ENCODE peak calls at places on chromosomes 4 and X, in six cellular contexts. L is MM.1S, T is fibroblast of pulmonary artery, N is keratinocyte, M is HL-60, Q is astrocyte of the spinal cord. S is an unnamed sample.

GRCh38 chrX:25023908-25024307 is 8.1 kb upstream of the ARX start:
- DNase-seq in L (no peak), T (no peak), N (no peak), M (no peak), Q (no peak), S (no peak)

GRCh38 chr4:28973591-28974350 is 1746.4 kb upstream of the PCDH7 start:
- DNase-seq in L (no peak), T (peak; percentile 3), N (no peak), M (no peak), Q (peak; percentile 34), S (no peak)

GRCh38 chr4:184476660-184477059 is 2.3 kb upstream of the IRF2 start:
- DNase-seq in L (no peak), T (no peak), N (no peak), M (peak; percentile 16), Q (no peak), S (no peak)

GRCh38 chr4:128600410-128600809 is 209.1 kb upstream of the JADE1 start:
- DNase-seq in L (no peak), T (peak; percentile 73), N (no peak), M (no peak), Q (peak; percentile 29), S (no peak)

GRCh38 chr4:99062120-99062519 is 26.5 kb downstream of the ADH5 start:
- DNase-seq in L (no peak), T (no peak), N (no peak), M (no peak), Q (no peak), S (no peak)

GRCh38 chr4:150176559-150176958 is 98.3 kb downstream of the DCLK2 start:
- DNase-seq in L (no peak), T (peak; percentile 62), N (peak; percentile 17), M (no peak), Q (peak; percentile 42), S (no peak)

GRCh38 chr4:118388621-118389020 is 35.8 kb upstream of the PRSS12 start:
- DNase-seq in L (no peak), T (no peak), N (no peak), M (no peak), Q (no peak), S (no peak)

GRCh38 chr4:130738233-130738632 is 1642.3 kb downstream of the C4orf33 start:
- DNase-seq in L (no peak), T (no peak), N (no peak), M (no peak), Q (no peak), S (no peak)

GRCh38 chr4:39975488-39976089 is 2.1 kb downstream of the PDS5A start:
- DNase-seq in L (no peak), T (peak; percentile 48), N (no peak), M (no peak), Q (peak; percentile 46), S (no peak)

GRCh38 chrX:9857575-9857974 is 71.3 kb downstream of the SHROOM2 start:
- DNase-seq in L (no peak), T (no peak), N (no peak), M (no peak), Q (no peak), S (no peak)

GRCh38 chrX:152313529-152314302 is 137.4 kb downstream of the GABRA3 start:
- DNase-seq in L (peak; percentile 51), T (no peak), N (no peak), M (no peak), Q (no peak), S (no peak)

GRCh38 chrX:103376118-103376978 is at the start of gene BEX3:
- DNase-seq in L (no peak), T (peak; percentile 72), N (no peak), M (no peak), Q (peak; percentile 52), S (peak; percentile 27)

GRCh38 chrX:100609591-100609990 is 24.9 kb downstream of the TNMD start:
- DNase-seq in L (no peak), T (peak; percentile 3), N (no peak), M (no peak), Q (no peak), S (no peak)
- TF ChIP-seq CTCF in L (no peak), T (no peak), N (no peak), M (no peak), Q (no peak), S (no peak)

GRCh38 chrX:116749943-116750342 is 287.2 kb upstream of the CT83 start:
- DNase-seq in L (no peak), T (no peak), N (peak; percentile 52), M (no peak), Q (no peak), S (no peak)
- TF ChIP-seq CTCF in L (no peak), T (no peak), N (no peak), M (no peak), Q (no peak), S (no peak)

GRCh38 chr4:182885022-182885737 is 32.0 kb downstream of the DCTD start:
- DNase-seq in L (no peak), T (no peak), N (no peak), M (no peak), Q (no peak), S (no peak)

GRCh38 chr4:182881928-182882327 is 35.3 kb downstream of the DCTD start:
- DNase-seq in L (no peak), T (no peak), N (no peak), M (no peak), Q (peak; percentile 17), S (no peak)

GRCh38 chr4:182885738-182886077 is 31.5 kb downstream of the DCTD start:
- DNase-seq in L (no peak), T (peak; percentile 49), N (no peak), M (no peak), Q (peak; percentile 37), S (no peak)

GRCh38 chr4:182884046-182884445 is 33.1 kb downstream of the DCTD start:
- DNase-seq in L (no peak), T (no peak), N (no peak), M (no peak), Q (no peak), S (no peak)

GRCh38 chr4:182883351-182883750 is 33.8 kb downstream of the DCTD start:
- DNase-seq in L (no peak), T (no peak), N (no peak), M (no peak), Q (no peak), S (no peak)
- TF ChIP-seq CTCF in L (no peak), T (no peak), N (no peak), M (no peak), Q (no peak), S (no peak)

GRCh38 chr4:60461551-60461950 is 738.6 kb upstream of the ADGRL3 start:
- DNase-seq in L (no peak), T (no peak), N (no peak), M (no peak), Q (no peak), S (no peak)

DNA sequence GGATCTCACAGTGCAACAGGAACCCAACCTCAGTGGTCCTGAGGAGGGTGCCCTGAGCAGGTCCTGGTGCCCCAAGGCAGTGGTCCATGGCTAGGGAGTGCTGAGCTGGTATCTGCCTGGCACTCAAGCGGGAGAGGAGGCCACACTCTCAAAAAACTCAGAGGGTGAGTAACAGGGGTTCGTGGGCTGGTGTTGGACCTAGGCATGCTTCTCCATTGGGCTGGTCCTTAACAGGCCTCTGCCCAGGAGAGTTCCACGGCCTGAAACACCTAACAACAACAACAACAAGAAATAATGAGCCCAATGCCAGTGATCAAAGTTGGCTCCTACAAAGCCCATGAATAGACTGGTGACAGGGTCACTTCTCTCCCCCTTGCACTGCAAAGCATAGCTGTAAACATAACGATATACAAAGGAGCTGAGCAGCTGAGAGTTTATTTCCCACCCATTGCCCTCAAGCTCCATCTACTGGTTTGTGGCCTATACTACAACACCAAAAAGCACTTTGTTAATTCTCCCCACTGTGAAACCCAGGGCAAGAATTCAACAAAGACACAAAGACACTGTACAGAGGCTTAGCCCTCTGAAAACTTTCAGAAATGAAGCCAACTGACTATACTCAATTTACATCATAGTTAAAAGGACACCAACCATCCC is 736.2 kb upstream of the ADGRL3 start:
- DNase-seq in L (peak; percentile 50), T (no peak), N (no peak), M (peak; percentile 7), Q (no peak), S (peak; percentile 1)
- TF ChIP-seq CTCF in L (peak; percentile 65), T (peak; percentile 8), N (peak; percentile 58), M (peak; percentile 51), Q (peak; percentile 35), S (peak; percentile 19)

DNA sequence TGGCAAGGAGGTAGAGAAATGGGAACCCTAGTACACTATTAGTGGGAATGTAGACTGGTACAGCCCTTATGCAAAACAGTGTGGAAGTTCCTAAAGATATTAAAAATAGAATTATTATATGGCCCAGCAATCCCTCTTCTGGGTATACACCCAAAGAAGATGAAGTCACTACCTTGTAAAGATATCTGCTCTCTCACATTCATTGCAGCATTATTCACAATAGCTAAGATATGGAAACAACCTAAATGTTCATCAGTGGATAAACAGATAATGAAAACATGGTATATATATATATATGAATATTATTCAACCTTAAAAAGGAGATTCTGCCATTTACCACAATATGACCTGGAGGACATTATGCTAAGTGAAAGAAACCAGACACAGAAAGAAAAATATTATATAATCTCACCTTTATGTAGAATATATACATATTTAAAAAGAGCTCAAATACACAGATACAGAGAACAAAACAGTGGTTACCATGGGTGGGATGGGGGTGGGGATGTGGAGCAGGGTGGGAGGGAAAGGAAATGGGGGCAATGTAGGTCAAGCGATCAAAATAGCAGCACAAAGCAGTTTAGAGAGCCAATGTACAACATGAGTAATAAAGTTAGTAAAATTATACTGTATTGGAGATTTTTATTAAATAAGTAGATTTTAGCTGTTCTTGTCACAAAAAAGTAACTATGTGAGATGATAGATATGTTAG is 138.6 kb downstream of the SPRY1 start:
- DNase-seq in L (no peak), T (no peak), N (no peak), M (no peak), Q (no peak), S (no peak)
- TF ChIP-seq CTCF in L (no peak), T (no peak), N (no peak), M (no peak), Q (no peak), S (no peak)

GRCh38 chrX:20141281-20142220 is at the start of gene EIF1AX:
- DNase-seq in L (peak; percentile 96), T (peak; percentile 98), N (peak; percentile 94), M (peak; percentile 100), Q (peak; percentile 99), S (peak; percentile 92)
- TF ChIP-seq CTCF in L (no peak), T (no peak), N (no peak), M (no peak), Q (no peak), S (no peak)

GRCh38 chr4:109298279-109299010 is 4.0 kb downstream of the COL25A1 start:
- DNase-seq in L (peak; percentile 51), T (peak; percentile 15), N (no peak), M (no peak), Q (peak; percentile 23), S (no peak)
- TF ChIP-seq CTCF in L (peak; percentile 70), T (peak; percentile 53), N (peak; percentile 36), M (no peak), Q (peak; percentile 64), S (no peak)

DNA sequence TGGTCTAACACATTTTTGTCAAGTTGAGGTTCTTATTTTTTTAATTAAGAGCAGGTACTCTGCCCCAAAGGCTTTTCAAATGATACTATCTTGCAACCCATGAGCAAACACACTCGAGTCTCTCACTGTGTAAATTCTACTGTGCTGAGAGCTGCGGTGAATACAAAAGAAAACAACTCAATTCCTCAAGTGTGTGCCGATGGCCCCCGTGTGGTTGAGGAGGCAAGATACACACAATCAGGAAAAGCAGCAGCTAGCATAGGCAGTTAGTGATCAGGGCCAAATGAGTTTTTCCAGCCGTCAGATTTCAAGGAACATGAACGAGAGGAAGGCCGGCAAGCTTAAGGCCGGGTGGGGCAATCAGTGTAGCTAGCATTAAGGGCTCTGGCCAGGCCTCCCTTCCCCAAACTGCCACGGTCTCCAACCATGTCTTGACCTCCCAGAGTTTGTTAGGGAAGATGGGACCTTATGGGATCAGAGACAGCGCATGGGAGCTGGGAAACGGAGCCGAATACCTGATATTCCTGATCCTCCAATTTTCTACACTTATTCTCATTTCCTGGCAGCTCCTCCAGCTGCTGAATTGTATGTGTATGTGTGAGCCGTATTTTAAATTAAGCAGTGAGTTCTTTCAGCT is 59.7 kb downstream of the RTL9 start:
- DNase-seq in L (peak; percentile 19), T (peak; percentile 76), N (no peak), M (no peak), Q (peak; percentile 71), S (no peak)
- TF ChIP-seq CTCF in L (peak; percentile 51), T (peak; percentile 56), N (peak; percentile 67), M (peak; percentile 13), Q (peak; percentile 61), S (no peak)